ENCODE peak calls at places on chromosome 21, in six cellular contexts. J, S, R, G, B and E are unnamed samples.

GRCh38 chr21:31932470-31932764 is 59.6 kb downstream of the HUNK start:
- DNase-seq in J (no peak), S (no peak), R (no peak), G (no peak), B (no peak), E (no peak)

GRCh38 chr21:45015469-45015860 is 58.9 kb upstream of the ADARB1 start:
- DNase-seq in J (no peak), S (no peak), R (peak), G (no peak), B (no peak), E (no peak)

GRCh38 chr21:31326478-31327247 is 17.4 kb downstream of the TIAM1 start:
- DNase-seq in J (peak), S (no peak), R (no peak), G (peak), B (no peak), E (peak)

GRCh38 chr21:25283720-25284119 is 323.6 kb downstream of the MRPL39 start:
- DNase-seq in J (no peak), S (no peak), R (no peak), G (peak), B (no peak), E (peak)

GRCh38 chr21:28639742-28640141 is 352.9 kb downstream of the LTN1 start:
- DNase-seq in J (no peak), S (no peak), R (no peak), G (peak), B (no peak), E (no peak)

GRCh38 chr21:45353200-45353599 is 51.8 kb upstream of the COL18A1 start:
- DNase-seq in J (no peak), S (no peak), R (no peak), G (no peak), B (no peak), E (no peak)

GRCh38 chr21:44939532-44940115 is at the start of gene SLX9:
- DNase-seq in J (peak), S (peak), R (peak), G (peak), B (peak), E (no peak)

GRCh38 chr21:46500224-46500861 is 41.7 kb downstream of the DIP2A start:
- DNase-seq in J (no peak), S (no peak), R (no peak), G (peak), B (no peak), E (peak)

GRCh38 chr21:16330340-16331319 is 600.8 kb downstream of the USP25 start:
- DNase-seq in J (no peak), S (no peak), R (no peak), G (peak), B (peak), E (peak)

GRCh38 chr21:28832715-28833061 is 160.0 kb downstream of the LTN1 start:
- DNase-seq in J (no peak), S (no peak), R (no peak), G (no peak), B (no peak), E (no peak)

GRCh38 chr21:32520885-32521735 is 64.2 kb downstream of the TCP10L start:
- DNase-seq in J (peak), S (peak), R (peak), G (peak), B (peak), E (no peak)

GRCh38 chr21:28518620-28519019 is 474.1 kb downstream of the LTN1 start:
- DNase-seq in J (no peak), S (no peak), R (no peak), G (no peak), B (no peak), E (no peak)

GRCh38 chr21:41168391-41169257 is 664 bp downstream of the BACE2 start:
- DNase-seq in J (peak), S (peak), R (peak), G (peak), B (peak), E (no peak)

GRCh38 chr21:27581168-27581567 is 614.3 kb upstream of the ADAMTS5 start:
- DNase-seq in J (no peak), S (no peak), R (no peak), G (peak), B (no peak), E (no peak)

GRCh38 chr21:46188226-46189212 is 4.3 kb upstream of the SPATC1L start:
- DNase-seq in J (no peak), S (peak), R (no peak), G (peak), B (peak), E (no peak)

GRCh38 chr21:27058673-27059365 is 91.9 kb upstream of the ADAMTS5 start:
- DNase-seq in J (no peak), S (no peak), R (no peak), G (no peak), B (no peak), E (no peak)

GRCh38 chr21:30234643-30235042 is 18.7 kb upstream of the CLDN8 start:
- DNase-seq in J (no peak), S (no peak), R (no peak), G (no peak), B (no peak), E (no peak)

GRCh38 chr21:29332461-29333354 is 34.0 kb downstream of the BACH1 start:
- DNase-seq in J (no peak), S (no peak), R (no peak), G (peak), B (no peak), E (no peak)

GRCh38 chr21:16308269-16308668 is 578.5 kb downstream of the USP25 start:
- DNase-seq in J (no peak), S (no peak), R (no peak), G (peak), B (no peak), E (no peak)

GRCh38 chr21:45450741-45451740 is 46.1 kb downstream of the COL18A1 start:
- DNase-seq in J (no peak), S (no peak), R (no peak), G (peak), B (no peak), E (no peak)

GRCh38 chr21:44989538-44989888 is 49.7 kb downstream of the SLX9 start:
- DNase-seq in J (no peak), S (peak), R (no peak), G (no peak), B (no peak), E (no peak)

GRCh38 chr21:44774972-44775371 is 26.6 kb downstream of the UBE2G2 start:
- DNase-seq in J (no peak), S (no peak), R (no peak), G (no peak), B (no peak), E (no peak)

GRCh38 chr21:36709030-36709867 is 10.3 kb downstream of the SIM2 start:
- DNase-seq in J (no peak), S (peak), R (no peak), G (no peak), B (no peak), E (no peak)

GRCh38 chr21:36713746-36714145 is 14.8 kb downstream of the SIM2 start:
- DNase-seq in J (no peak), S (no peak), R (no peak), G (no peak), B (no peak), E (no peak)

GRCh38 chr21:36709868-36710728 is 11.2 kb downstream of the SIM2 start:
- DNase-seq in J (peak), S (peak), R (no peak), G (no peak), B (no peak), E (no peak)

GRCh38 chr21:36707763-36708511 is 9.0 kb downstream of the SIM2 start:
- DNase-seq in J (no peak), S (peak), R (no peak), G (no peak), B (no peak), E (no peak)

GRCh38 chr21:36710729-36711048 is 11.8 kb downstream of the SIM2 start:
- DNase-seq in J (peak), S (peak), R (no peak), G (no peak), B (no peak), E (no peak)
- TF ChIP-seq CTCF in J (peak), S (no peak), R (no peak), G (no peak), B (no peak), E (no peak)

GRCh38 chr21:42391297-42391696 is 4.6 kb downstream of the TMPRSS3 start:
- DNase-seq in J (no peak), S (peak), R (no peak), G (no peak), B (no peak), E (no peak)

GRCh38 chr21:42390696-42391095 is 5.2 kb downstream of the TMPRSS3 start:
- DNase-seq in J (no peak), S (peak), R (no peak), G (no peak), B (no peak), E (no peak)

GRCh38 chr21:42395302-42395701 is 550 bp downstream of the TMPRSS3 start:
- DNase-seq in J (peak), S (no peak), R (peak), G (no peak), B (no peak), E (peak)

GRCh38 chr21:42393443-42393950 is 2.4 kb downstream of the TMPRSS3 start:
- DNase-seq in J (no peak), S (no peak), R (no peak), G (no peak), B (no peak), E (no peak)

GRCh38 chr21:42392731-42393442 is 3.0 kb downstream of the TMPRSS3 start:
- DNase-seq in J (no peak), S (no peak), R (no peak), G (no peak), B (no peak), E (peak)
- H3K4me3 ChIP-seq in J (no peak), S (no peak), R (no peak), G (no peak), B (no peak), E (peak)

GRCh38 chr21:39390212-39390765 is 41.4 kb upstream of the HMGN1 start:
- DNase-seq in J (no peak), S (no peak), R (no peak), G (no peak), B (no peak), E (no peak)
- TF ChIP-seq CTCF in J (no peak), S (no peak), R (no peak), G (no peak), B (no peak), E (peak)

GRCh38 chr21:33540711-33541104 is 1.2 kb downstream of the GART start:
- DNase-seq in J (no peak), S (no peak), R (no peak), G (no peak), B (no peak), E (no peak)

GRCh38 chr21:33539612-33540011 is 2.3 kb downstream of the GART start:
- DNase-seq in J (no peak), S (no peak), R (no peak), G (no peak), B (no peak), E (no peak)

GRCh38 chr21:33541756-33542639 is at the start of gene GART:
- DNase-seq in J (peak), S (peak), R (peak), G (peak), B (peak), E (no peak)

GRCh38 chr21:33541105-33541711 is 709 bp downstream of the GART start:
- DNase-seq in J (no peak), S (no peak), R (no peak), G (no peak), B (peak), E (no peak)

GRCh38 chr21:33537212-33537611 is 4.7 kb downstream of the GART start:
- DNase-seq in J (no peak), S (no peak), R (no peak), G (no peak), B (no peak), E (no peak)
- H3K4me3 ChIP-seq in J (no peak), S (no peak), R (no peak), G (no peak), B (no peak), E (no peak)

DNA sequence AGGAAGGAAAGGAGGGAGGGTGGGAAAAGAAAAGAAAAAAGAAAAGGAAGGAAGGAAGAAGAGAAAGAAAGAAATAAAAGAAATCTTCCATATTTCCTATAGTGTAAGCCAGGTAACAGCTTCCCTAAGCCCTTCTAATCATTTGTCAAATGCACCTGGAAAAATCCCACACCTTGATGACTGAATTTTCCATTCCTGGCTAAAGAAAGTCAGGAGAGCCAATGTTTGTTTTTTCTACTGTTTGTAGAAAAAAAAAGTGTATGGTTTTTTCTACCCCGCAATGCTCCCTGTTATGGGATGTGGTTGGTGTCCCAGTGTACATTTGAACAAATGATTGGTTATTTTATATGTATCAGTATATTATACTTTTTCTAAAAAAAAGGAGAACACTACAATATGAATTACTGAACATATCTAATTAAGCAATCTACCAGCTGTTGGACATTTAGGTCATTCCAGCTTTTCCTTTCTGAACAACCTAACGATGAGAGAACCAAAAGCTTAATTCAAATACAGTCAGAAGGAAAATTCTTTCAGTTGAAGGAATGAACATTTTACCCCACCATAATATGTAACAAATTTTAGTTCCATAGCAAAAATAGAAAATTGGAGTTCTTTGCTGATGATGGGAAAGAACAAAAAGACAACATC is 355.0 kb downstream of the SETD4 start:
- DNase-seq in J (no peak), S (no peak), R (no peak), G (no peak), B (no peak), E (no peak)
- TF ChIP-seq CTCF in J (no peak), S (no peak), R (no peak), G (no peak), B (no peak), E (no peak)

GRCh38 chr21:36708512-36709029 is 9.7 kb downstream of the SIM2 start:
- DNase-seq in J (no peak), S (no peak), R (no peak), G (no peak), B (no peak), E (no peak)
- H3K4me3 ChIP-seq in J (no peak), S (peak), R (peak), G (no peak), B (no peak), E (no peak)

GRCh38 chr21:14952916-14953315 is 111.9 kb downstream of the NRIP1 start:
- DNase-seq in J (no peak), S (no peak), R (no peak), G (no peak), B (no peak), E (no peak)
- TF ChIP-seq CTCF in J (no peak), S (no peak), R (no peak), G (peak), B (no peak), E (no peak)

DNA sequence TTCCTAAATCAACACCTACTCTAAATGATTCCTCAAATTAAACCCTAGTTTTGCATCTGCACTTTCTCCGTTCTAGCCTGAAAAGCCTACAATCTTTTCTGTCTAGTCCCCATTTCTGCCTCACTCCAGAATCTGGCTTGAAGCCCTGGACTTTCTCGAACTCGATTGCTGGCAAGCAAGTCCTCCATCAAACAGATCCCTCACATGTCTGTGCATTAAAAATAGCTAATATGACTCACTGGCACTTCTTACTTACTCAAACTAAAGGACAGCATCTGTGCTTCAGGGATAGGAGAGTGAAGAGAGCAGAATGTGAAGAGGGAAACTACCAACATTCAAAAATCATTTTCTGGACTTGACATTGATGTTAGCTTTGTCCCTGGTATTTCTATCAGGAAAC is 51.8 kb upstream of the CXADR start:
- DNase-seq in J (no peak), S (no peak), R (no peak), G (peak), B (peak), E (no peak)
- H3K4me3 ChIP-seq in J (no peak), S (no peak), R (no peak), G (no peak), B (no peak), E (no peak)

GRCh38 chr21:23936224-23936623 is 1671.1 kb downstream of the MRPL39 start:
- DNase-seq in J (no peak), S (no peak), R (no peak), G (peak), B (no peak), E (no peak)
- TF ChIP-seq CTCF in J (no peak), S (no peak), R (no peak), G (peak), B (no peak), E (peak)

DNA sequence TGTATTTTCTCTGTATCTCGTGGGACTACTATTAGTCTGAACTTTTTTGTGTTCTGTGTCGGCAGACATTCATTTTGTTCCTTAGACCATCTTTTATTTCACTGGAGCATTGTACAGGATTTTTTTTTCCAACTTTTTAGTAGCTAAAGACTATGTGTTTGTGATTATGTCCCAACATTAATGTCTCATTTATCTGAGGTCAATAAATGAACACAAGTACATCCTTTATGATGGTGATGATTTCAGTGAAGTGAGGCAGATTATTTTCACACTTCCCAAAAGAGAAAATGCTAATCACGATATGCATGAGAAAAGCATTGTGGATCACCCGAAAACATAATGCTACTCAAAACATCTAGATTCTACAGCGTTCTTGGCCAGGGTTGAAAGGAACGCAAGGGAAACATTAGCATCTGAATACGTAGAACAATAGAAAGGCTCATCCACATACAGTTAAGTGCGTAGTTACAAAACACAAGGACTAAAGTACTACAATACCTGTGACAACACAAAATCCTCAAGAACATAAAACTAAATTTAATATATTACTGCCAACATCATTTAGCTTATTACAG is 981.7 kb upstream of the NCAM2 start:
- DNase-seq in J (no peak), S (no peak), R (no peak), G (no peak), B (no peak), E (no peak)
- H3K4me3 ChIP-seq in J (no peak), S (no peak), R (no peak), G (no peak), B (no peak), E (no peak)